ENCODE peak calls at places on chromosome 4, in five cellular contexts. One of them, this sample, is unnamed.

GRCh38 chr4:16686195-16686594 is 212.2 kb downstream of the LDB2 start:
- DNase-seq in GM12878: no peak
- DNase-seq in GM23338: no peak
- DNase-seq in A549: no peak
- DNase-seq in HepG2: no peak
- DNase-seq in this sample: no peak

GRCh38 chr4:176123710-176124407 is 58.2 kb downstream of the WDR17 start:
- DNase-seq in GM23338: peak
- DNase-seq in A549: peak
- DNase-seq in GM12878: peak
- DNase-seq in HepG2: peak
- DNase-seq in this sample: peak

GRCh38 chr4:107857741-107858140 is 33.0 kb downstream of the SGMS2 start:
- DNase-seq in GM23338: no peak
- DNase-seq in HepG2: no peak
- DNase-seq in GM12878: no peak
- DNase-seq in A549: no peak
- DNase-seq in this sample: no peak

GRCh38 chr4:145285928-145286327 is 105.5 kb upstream of the OTUD4 start:
- DNase-seq in A549: no peak
- DNase-seq in GM23338: no peak
- DNase-seq in HepG2: no peak
- DNase-seq in GM12878: no peak
- DNase-seq in this sample: no peak

GRCh38 chr4:151489462-151490203 is 80.7 kb downstream of the FHIP1A start:
- DNase-seq in GM23338: peak
- DNase-seq in A549: peak
- DNase-seq in HepG2: peak
- DNase-seq in GM12878: no peak
- DNase-seq in this sample: no peak

GRCh38 chr4:2138846-2139500 is 79.8 kb downstream of the NAT8L start:
- DNase-seq in GM23338: peak
- DNase-seq in HepG2: no peak
- DNase-seq in GM12878: no peak
- DNase-seq in A549: no peak
- DNase-seq in this sample: no peak

GRCh38 chr4:55256787-55257186 is 89.3 kb upstream of the SRD5A3 start:
- DNase-seq in GM12878: no peak
- DNase-seq in A549: no peak
- DNase-seq in HepG2: no peak
- DNase-seq in GM23338: no peak
- DNase-seq in this sample: no peak

GRCh38 chr4:87476934-87477333 is 52.2 kb downstream of the SPARCL1 start:
- DNase-seq in GM23338: no peak
- DNase-seq in A549: no peak
- DNase-seq in HepG2: no peak
- DNase-seq in GM12878: no peak
- DNase-seq in this sample: no peak

GRCh38 chr4:8069102-8069752 is 89.4 kb downstream of the ABLIM2 start:
- DNase-seq in GM12878: no peak
- DNase-seq in A549: no peak
- DNase-seq in HepG2: no peak
- DNase-seq in GM23338: no peak
- DNase-seq in this sample: no peak

GRCh38 chr4:182294436-182294835 is 51.2 kb downstream of the TENM3 start:
- DNase-seq in GM23338: no peak
- DNase-seq in A549: no peak
- DNase-seq in HepG2: no peak
- DNase-seq in GM12878: no peak
- DNase-seq in this sample: no peak

DNA sequence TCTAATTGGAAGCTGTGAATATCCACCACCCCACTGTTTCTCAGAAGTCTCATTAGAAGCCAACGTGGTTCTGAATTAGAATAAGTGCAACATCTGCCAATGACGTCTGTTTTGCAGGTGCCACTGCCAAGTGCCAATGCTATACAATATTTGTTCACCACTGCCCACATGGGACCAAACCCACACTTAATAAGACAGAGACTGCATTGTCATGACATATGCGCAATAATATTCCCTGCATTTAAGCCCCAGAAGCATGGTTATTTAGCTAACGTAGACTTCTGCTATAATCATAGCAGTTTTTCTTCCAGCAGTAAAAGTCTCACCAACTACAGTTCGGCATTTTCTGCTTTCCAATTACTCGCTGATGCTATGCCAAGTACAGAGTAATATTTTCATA is 262.5 kb upstream of the PCDH18 start:
- DNase-seq in HepG2: no peak
- DNase-seq in GM23338: no peak
- DNase-seq in A549: no peak
- DNase-seq in GM12878: no peak
- DNase-seq in this sample: no peak
- TF ChIP-seq JUNB in HepG2: no peak
- TF ChIP-seq JUNB in GM23338: no peak
- TF ChIP-seq JUNB in A549: no peak
- TF ChIP-seq JUNB in GM12878: no peak
- TF ChIP-seq JUNB in this sample: no peak

GRCh38 chr4:64305565-64306254 is 103.5 kb downstream of the TECRL start:
- DNase-seq in HepG2: no peak
- DNase-seq in GM12878: peak
- DNase-seq in GM23338: peak
- DNase-seq in A549: no peak
- DNase-seq in this sample: no peak

DNA sequence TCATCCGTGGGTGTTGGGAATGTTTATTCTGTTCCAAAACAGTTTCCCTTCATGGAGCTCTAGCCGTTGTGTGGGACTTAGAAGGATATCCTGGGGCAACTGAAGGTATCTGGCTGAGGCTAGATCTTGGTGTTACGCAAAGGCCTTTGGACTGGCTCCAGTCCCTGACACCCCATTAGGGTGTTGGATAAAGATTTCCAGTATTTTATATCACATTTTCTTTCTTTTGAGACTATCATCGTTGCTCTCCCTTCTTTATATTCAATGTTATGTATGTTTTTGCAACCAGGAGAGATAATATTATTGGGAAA is 103.0 kb downstream of the TECRL start:
- DNase-seq in GM23338: no peak
- DNase-seq in GM12878: no peak
- DNase-seq in A549: no peak
- DNase-seq in HepG2: no peak
- DNase-seq in this sample: no peak
- TF ChIP-seq JUNB in GM23338: no peak
- TF ChIP-seq JUNB in GM12878: no peak
- TF ChIP-seq JUNB in A549: no peak
- TF ChIP-seq JUNB in HepG2: no peak
- TF ChIP-seq JUNB in this sample: no peak

DNA sequence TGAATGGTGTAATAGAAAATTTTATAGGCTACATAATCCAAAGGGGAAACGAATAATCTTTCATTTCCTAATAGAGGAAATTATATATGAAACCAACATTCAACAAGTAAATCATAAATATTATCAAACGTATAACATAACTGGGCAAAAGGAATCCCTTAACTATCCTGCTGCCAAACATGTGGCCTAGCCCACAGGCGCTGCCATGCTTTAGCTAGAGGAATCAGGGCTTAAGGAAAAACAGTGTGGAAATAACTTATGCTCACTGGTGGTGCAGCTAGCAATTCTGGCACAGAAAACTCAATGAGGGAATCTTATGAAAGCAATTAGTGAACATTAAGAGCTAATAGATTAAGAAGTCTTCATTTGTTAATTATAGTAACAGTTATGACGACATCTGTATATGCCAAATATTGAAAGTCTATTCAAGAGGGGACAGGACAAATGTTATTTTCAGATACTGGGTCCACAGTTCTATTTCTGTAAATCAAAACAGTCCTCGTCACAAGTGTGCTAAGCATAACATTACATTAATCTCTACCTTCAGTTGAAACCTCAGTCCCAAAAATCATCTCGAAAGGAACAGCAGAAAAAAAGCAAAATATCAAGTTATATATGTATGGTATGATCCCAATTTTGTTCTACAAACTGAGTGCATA is 70.5 kb downstream of the APBB2 start:
- DNase-seq in HepG2: no peak
- DNase-seq in GM12878: no peak
- DNase-seq in A549: no peak
- DNase-seq in GM23338: no peak
- DNase-seq in this sample: no peak
- TF ChIP-seq JUNB in HepG2: no peak
- TF ChIP-seq JUNB in GM12878: no peak
- TF ChIP-seq JUNB in A549: no peak
- TF ChIP-seq JUNB in GM23338: no peak
- TF ChIP-seq JUNB in this sample: no peak

DNA sequence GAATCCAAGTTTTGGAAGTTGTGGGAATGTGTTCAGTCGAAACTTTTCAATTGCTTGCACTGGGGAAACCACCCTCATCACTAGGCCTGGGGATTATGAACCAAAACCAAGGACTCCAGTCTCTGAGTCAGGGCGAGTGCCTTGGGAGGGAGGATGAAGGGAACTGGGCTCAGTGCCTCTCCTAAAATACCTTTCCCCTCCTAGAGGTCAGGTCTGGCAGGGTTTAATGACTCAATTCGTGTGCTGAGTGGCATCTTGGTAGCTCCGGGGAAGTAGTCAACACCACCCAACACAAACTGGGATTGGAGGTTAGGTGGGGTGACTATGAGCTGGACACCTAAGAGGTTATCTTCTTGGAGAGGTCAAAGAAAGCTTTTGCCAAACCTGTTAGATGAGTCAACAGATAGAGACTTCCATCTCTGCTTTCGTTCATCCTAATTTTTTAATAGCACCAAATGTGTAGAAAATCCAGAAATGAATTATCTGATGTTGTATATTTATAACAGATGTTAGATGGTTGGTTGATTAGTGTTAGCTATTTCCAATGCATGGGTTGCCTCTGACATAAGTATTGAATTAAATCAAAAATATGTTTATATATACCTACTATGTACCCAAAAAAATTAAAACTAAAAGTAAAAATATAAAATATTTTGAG is 202.8 kb downstream of the SHROOM3 start:
- DNase-seq in GM23338: no peak
- DNase-seq in HepG2: no peak
- DNase-seq in GM12878: no peak
- DNase-seq in A549: no peak
- DNase-seq in this sample: no peak
- TF ChIP-seq JUNB in GM23338: no peak
- TF ChIP-seq JUNB in HepG2: no peak
- TF ChIP-seq JUNB in GM12878: no peak
- TF ChIP-seq JUNB in A549: no peak
- TF ChIP-seq JUNB in this sample: no peak

DNA sequence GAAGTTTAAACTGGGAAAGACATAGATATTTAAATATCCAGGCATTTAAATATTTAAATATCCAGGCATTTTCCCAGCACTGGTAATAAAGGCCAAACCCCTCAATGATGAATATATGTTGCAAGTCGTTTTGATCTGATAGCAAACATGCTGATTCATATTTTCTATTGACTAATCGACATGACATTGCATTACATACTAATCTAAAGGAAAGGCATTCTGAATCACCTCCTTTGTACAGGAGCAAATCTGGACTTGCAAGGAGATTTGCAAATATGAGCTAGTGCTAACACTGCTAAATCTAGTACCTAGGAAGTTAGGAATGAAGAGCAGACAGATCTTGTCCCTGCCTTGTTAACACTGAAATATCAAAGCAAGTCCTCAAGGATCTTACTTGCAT is 207.3 kb downstream of the SLC7A11 start:
- DNase-seq in GM12878: no peak
- DNase-seq in A549: peak
- DNase-seq in GM23338: no peak
- DNase-seq in HepG2: no peak
- DNase-seq in this sample: no peak
- TF ChIP-seq JUNB in GM12878: no peak
- TF ChIP-seq JUNB in A549: no peak
- TF ChIP-seq JUNB in GM23338: no peak
- TF ChIP-seq JUNB in HepG2: no peak
- TF ChIP-seq JUNB in this sample: no peak

GRCh38 chr4:123037809-123038208 is 115.4 kb upstream of the NUDT6 start:
- DNase-seq in A549: no peak
- DNase-seq in GM12878: no peak
- DNase-seq in GM23338: no peak
- DNase-seq in HepG2: peak
- DNase-seq in this sample: no peak
- TF ChIP-seq JUNB in A549: no peak
- TF ChIP-seq JUNB in GM12878: no peak
- TF ChIP-seq JUNB in GM23338: no peak
- TF ChIP-seq JUNB in HepG2: no peak
- TF ChIP-seq JUNB in this sample: no peak